ENCODE peak calls at places on chromosomes 7 and 10, in nine cellular contexts. D is GM04503, P is OCI-LY7, W is T1000, Q is glomerular endothelial cell, H is HTR-8/SVneo, G is GM12891, N is foreskin fibroblast, A is spleen. F is an unnamed sample.

GRCh38 chr10:126062132-126063032 is 166.0 kb downstream of the FANK1 start:
- DNase-seq in H (peak; percentile 70), W (peak; percentile 85), G (no peak), Q (peak; percentile 63), A (no peak), D (peak; percentile 92), N (peak; percentile 99), P (no peak), F (no peak)

GRCh38 chr7:14748461-14748860 is 154.1 kb downstream of the DGKB start:
- DNase-seq in W (no peak), G (no peak), H (peak; percentile 28), D (peak; percentile 70), P (no peak), A (no peak), N (peak; percentile 89), Q (peak; percentile 85), F (no peak)

GRCh38 chr7:91759205-91759863 is 121.2 kb downstream of the MTERF1 start:
- DNase-seq in P (no peak), H (no peak), A (no peak), G (no peak), N (peak; percentile 68), D (no peak), Q (no peak), W (peak; percentile 1), F (no peak)

GRCh38 chr10:128099901-128100300 is 26.3 kb downstream of the MKI67 start:
- DNase-seq in P (no peak), H (no peak), N (no peak), A (no peak), W (no peak), G (no peak), D (no peak), Q (no peak), F (no peak)

GRCh38 chr10:1394155-1394912 is 338.1 kb downstream of the WDR37 start:
- DNase-seq in W (no peak), Q (no peak), A (no peak), G (no peak), P (no peak), H (no peak), D (no peak), N (no peak), F (no peak)

GRCh38 chr7:24475573-24475972 is 97.7 kb upstream of the PALS2 start:
- DNase-seq in N (no peak), P (no peak), Q (no peak), A (no peak), D (no peak), W (no peak), H (no peak), G (no peak), F (no peak)

GRCh38 chr7:76294344-76295024 is 8.0 kb upstream of the HSPB1 start:
- DNase-seq in Q (no peak), D (peak; percentile 78), A (peak; percentile 90), P (peak; percentile 55), G (no peak), H (no peak), N (peak; percentile 98), W (peak; percentile 90), F (no peak)

GRCh38 chr10:119637631-119638030 is 13.5 kb upstream of the BAG3 start:
- DNase-seq in H (no peak), D (no peak), P (no peak), Q (no peak), N (no peak), G (no peak), A (peak; percentile 15), W (no peak), F (no peak)